ENCODE peak calls at places on chromosomes 1 and 21, in five cellular contexts. Q is A549; A is DND-41; L is activated B cell treated with CpG ODN at 0.5 μM for 24 hours; N is CD8-positive, alpha-beta T cell. P is an unnamed sample.

GRCh38 chr1:24417681-24418080 is 2.1 kb downstream of the NIPAL3 start:
- DNase-seq in A (no peak), N (no peak), L (no peak), Q (no peak), P (no peak)

GRCh38 chr1:151196292-151196800 is 2.0 kb upstream of the PIP5K1A start:
- DNase-seq in L (no peak), Q (peak; percentile 93), N (peak; percentile 53), A (peak; percentile 69), P (peak; percentile 45)

GRCh38 chr1:86992790-86993189 is 78.4 kb downstream of the HS2ST1 start:
- DNase-seq in N (no peak), L (no peak), A (no peak), Q (no peak), P (no peak)

GRCh38 chr1:75643460-75643859 is 32.5 kb upstream of the SLC44A5 start:
- DNase-seq in L (no peak), Q (no peak), A (no peak), N (no peak), P (no peak)

GRCh38 chr1:87394462-87394861 is 65.8 kb downstream of the LMO4 start:
- DNase-seq in N (no peak), Q (no peak), A (no peak), L (no peak), P (no peak)

GRCh38 chr21:37193006-37193405 is 74.1 kb downstream of the VPS26C start:
- DNase-seq in L (no peak), Q (no peak), N (no peak), A (no peak), P (no peak)

GRCh38 chr1:228021526-228022030 is 14.8 kb downstream of the WNT3A start:
- DNase-seq in L (no peak), Q (no peak), A (no peak), N (no peak), P (no peak)

GRCh38 chr1:214993419-214993818 is 89.1 kb upstream of the KCNK2 start:
- DNase-seq in N (no peak), A (no peak), L (no peak), Q (no peak), P (no peak)

GRCh38 chr1:84078108-84078823 is 65.8 kb upstream of the PRKACB start:
- DNase-seq in Q (peak; percentile 9), L (no peak), A (peak; percentile 44), N (peak; percentile 13), P (peak; percentile 28)

GRCh38 chr1:116868386-116868785 is 41.3 kb upstream of the PTGFRN start:
- DNase-seq in Q (no peak), N (no peak), L (no peak), A (no peak), P (no peak)

GRCh38 chr1:117171900-117172501 is 38.7 kb downstream of the VTCN1 start:
- DNase-seq in A (no peak), Q (no peak), L (no peak), N (no peak), P (no peak)

GRCh38 chr1:3032970-3033794 is 11.9 kb downstream of the ACTRT2 start:
- DNase-seq in A (peak; percentile 79), Q (no peak), L (peak; percentile 1), N (peak; percentile 54), P (no peak)

GRCh38 chr1:198472997-198473396 is 67.5 kb downstream of the ATP6V1G3 start:
- DNase-seq in L (no peak), Q (no peak), N (no peak), A (no peak), P (no peak)

GRCh38 chr1:150551784-150552691 is 2.8 kb downstream of the ADAMTSL4 start:
- DNase-seq in L (no peak), N (no peak), A (peak; percentile 38), Q (peak; percentile 60), P (no peak)

GRCh38 chr1:17587693-17588047 is 48.2 kb downstream of the ARHGEF10L start:
- DNase-seq in Q (peak; percentile 16), L (no peak), A (no peak), N (no peak), P (no peak)

GRCh38 chr1:31376374-31377134 is 3.7 kb upstream of the FABP3 start:
- DNase-seq in L (no peak), A (no peak), Q (peak; percentile 39), N (no peak), P (peak; percentile 42)

GRCh38 chr1:201125805-201126204 is 1.2 kb downstream of the ASCL5 start:
- DNase-seq in A (no peak), N (no peak), Q (no peak), L (no peak), P (no peak)

GRCh38 chr21:14040386-14040785 is 170.4 kb downstream of the LIPI start:
- DNase-seq in A (no peak), Q (no peak), L (no peak), N (no peak), P (no peak)

GRCh38 chr1:24149854-24150227 is 6.9 kb upstream of the IL22RA1 start:
- DNase-seq in L (no peak), N (peak; percentile 17), Q (peak; percentile 56), A (no peak), P (no peak)

GRCh38 chr1:229376521-229376920 is 33.7 kb upstream of the CCSAP start:
- DNase-seq in N (no peak), A (no peak), L (no peak), Q (no peak), P (no peak)

GRCh38 chr1:182602945-182603645 is 1.1 kb downstream of the RGS16 start:
- DNase-seq in N (no peak), A (peak; percentile 49), Q (no peak), L (no peak), P (no peak)

GRCh38 chr1:162204129-162204882 is 134.8 kb downstream of the NOS1AP start:
- DNase-seq in L (no peak), Q (no peak), A (no peak), N (no peak), P (no peak)

GRCh38 chr1:225700889-225701465 is 48.1 kb upstream of the ENAH start:
- DNase-seq in A (no peak), L (no peak), N (no peak), Q (no peak), P (no peak)
- TF ChIP-seq CTCF in A (no peak), L (no peak), N (no peak), Q (no peak), P (no peak)

GRCh38 chr1:100458925-100459814 is 78.8 kb upstream of the GPR88 start:
- DNase-seq in A (peak; percentile 58), N (peak; percentile 74), Q (peak; percentile 73), L (peak; percentile 39), P (peak; percentile 68)

GRCh38 chr1:100461222-100461621 is 76.7 kb upstream of the GPR88 start:
- DNase-seq in A (no peak), N (no peak), Q (no peak), L (no peak), P (no peak)

GRCh38 chr1:100462291-100463040 is 75.5 kb upstream of the GPR88 start:
- DNase-seq in L (no peak), A (no peak), N (no peak), Q (no peak), P (no peak)

GRCh38 chr1:100459815-100460114 is 78.2 kb upstream of the GPR88 start:
- DNase-seq in Q (no peak), A (no peak), L (no peak), N (no peak), P (no peak)

DNA sequence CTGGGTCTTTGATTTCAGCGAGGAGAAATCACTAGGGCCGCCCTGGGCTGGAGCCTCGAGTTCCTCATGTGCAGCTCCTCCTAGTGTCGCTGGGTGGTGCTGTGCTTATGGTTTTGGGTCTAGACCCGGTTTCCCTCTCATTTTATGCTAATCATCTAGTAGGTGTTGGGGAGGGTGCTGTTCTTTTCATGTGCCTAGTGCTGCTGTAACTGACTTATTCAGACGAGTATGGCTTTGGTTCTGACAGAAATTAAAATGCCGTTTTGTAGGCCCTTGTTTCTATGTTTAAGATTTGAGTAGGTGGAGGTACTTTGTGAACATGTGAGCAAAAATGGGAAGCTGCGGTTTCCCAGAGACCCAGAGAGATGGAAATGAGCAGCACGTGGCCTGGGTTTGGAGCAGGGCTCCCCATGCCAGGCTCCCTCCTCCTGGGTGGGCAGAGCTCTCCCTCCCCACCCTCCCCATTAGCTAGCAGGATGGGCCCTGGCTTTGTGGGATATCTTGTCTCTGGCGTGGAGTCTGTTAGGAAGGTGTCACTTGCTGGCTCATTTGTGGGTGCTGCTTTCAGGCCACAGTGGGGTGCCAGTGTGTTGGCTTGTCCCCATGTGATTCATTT is 74.0 kb upstream of the GPR88 start:
- DNase-seq in A (peak; percentile 51), L (no peak), Q (peak; percentile 49), N (peak; percentile 41), P (peak; percentile 43)
- TF ChIP-seq CTCF in A (peak; percentile 68), L (no peak), Q (peak; percentile 61), N (peak; percentile 75), P (peak; percentile 73)

GRCh38 chr1:193786996-193787546 is 600.7 kb upstream of the B3GALT2 start:
- DNase-seq in L (no peak), Q (no peak), N (no peak), A (no peak), P (no peak)
- TF ChIP-seq CTCF in L (no peak), Q (no peak), N (no peak), A (no peak), P (no peak)

DNA sequence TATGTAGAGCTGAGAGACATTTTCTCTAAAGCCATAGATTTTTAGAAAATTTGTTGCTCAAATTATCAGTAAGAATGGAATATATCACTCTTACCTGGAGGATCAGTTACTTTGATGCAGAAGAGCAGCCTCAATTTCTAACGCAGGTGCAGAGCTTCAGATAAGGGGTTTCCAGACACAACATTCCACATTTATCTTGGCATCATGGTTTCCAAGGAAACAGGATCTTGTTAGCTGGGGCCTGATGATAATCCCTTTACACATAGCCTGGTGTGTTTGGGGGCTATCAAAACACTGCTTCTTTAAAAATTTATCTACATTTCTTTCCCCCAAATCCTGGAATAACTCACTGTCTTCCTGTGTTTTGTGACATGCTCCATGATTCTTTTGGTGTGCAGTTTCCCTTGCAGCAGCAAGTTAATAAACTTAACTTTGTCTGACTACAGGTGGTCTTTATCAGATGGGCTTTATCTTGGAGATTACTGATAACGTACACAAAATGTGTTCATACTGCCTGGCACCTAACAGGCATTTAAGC is 2.7 kb upstream of the STX12 start:
- DNase-seq in N (no peak), Q (no peak), L (no peak), A (no peak), P (no peak)
- TF ChIP-seq CTCF in N (no peak), Q (no peak), L (no peak), A (no peak), P (no peak)

GRCh38 chr1:243725075-243725474 is 125.0 kb downstream of the AKT3 start:
- DNase-seq in A (no peak), Q (no peak), L (no peak), N (no peak), P (no peak)

GRCh38 chr1:243727503-243728191 is 122.4 kb downstream of the AKT3 start:
- DNase-seq in A (no peak), L (peak; percentile 20), N (no peak), Q (no peak), P (no peak)

GRCh38 chr1:243723458-243724043 is 126.5 kb downstream of the AKT3 start:
- DNase-seq in N (no peak), Q (no peak), L (no peak), A (no peak), P (no peak)

GRCh38 chr1:243726792-243727502 is 123.1 kb downstream of the AKT3 start:
- DNase-seq in Q (no peak), A (no peak), N (no peak), L (no peak), P (no peak)

DNA sequence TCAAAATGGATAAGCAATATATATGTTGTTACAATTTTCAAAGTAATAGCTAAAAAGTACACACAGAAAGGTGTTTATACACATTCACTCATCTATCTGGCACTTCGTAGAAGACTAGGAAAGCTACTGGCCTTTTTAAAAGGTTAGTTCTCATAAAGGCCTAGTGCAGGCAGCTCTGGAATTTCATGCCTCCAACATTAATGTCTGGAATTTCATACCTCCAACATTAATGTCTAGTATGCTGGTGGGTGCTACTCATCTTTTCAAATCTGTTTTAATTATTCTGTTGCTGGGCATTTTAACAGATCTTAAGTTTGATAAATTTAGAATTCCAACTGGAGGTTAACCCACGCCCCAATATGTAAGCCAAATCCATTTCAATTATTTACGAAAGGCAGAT is 124.2 kb downstream of the AKT3 start:
- DNase-seq in Q (no peak), N (no peak), A (no peak), L (no peak), P (no peak)
- TF ChIP-seq CTCF in Q (no peak), N (no peak), A (no peak), L (no peak), P (no peak)

P was measured in endothelial cell.